ENCODE peak calls at places on chromosomes 11 and 22, in four cellular contexts. A is AG10803, E is cardiac muscle cell, P is neural progenitor cell. V is an unnamed sample.

GRCh38 chr11:108654994-108655631 is 9.8 kb upstream of the DDX10 start:
- DNase-seq in E (peak; percentile 61), P (peak; percentile 55), A (peak; percentile 67), V (peak; percentile 70)

GRCh38 chr11:131514062-131514461 is 143.6 kb downstream of the NTM start:
- DNase-seq in A (no peak), P (no peak), E (no peak), V (no peak)

GRCh38 chr11:121649798-121650197 is 197.0 kb upstream of the SORL1-AS1 start:
- DNase-seq in A (no peak), P (no peak), E (no peak), V (no peak)

GRCh38 chr11:2304156-2305139 is 2.6 kb downstream of the TSPAN32 start:
- DNase-seq in E (no peak), A (peak; percentile 17), P (no peak), V (no peak)

GRCh38 chr11:125517116-125517804 is 21.2 kb upstream of the FEZ1 start:
- DNase-seq in E (peak; percentile 25), A (peak; percentile 74), P (peak; percentile 97), V (no peak)

GRCh38 chr22:23305922-23306374 is 125.6 kb downstream of the BCR start:
- DNase-seq in E (no peak), A (peak; percentile 27), P (no peak), V (no peak)

GRCh38 chr22:30317778-30318177 is 9.0 kb downstream of the TBC1D10A start:
- DNase-seq in E (no peak), P (no peak), A (no peak), V (no peak)

GRCh38 chr11:29263971-29264682 is 752.7 kb downstream of the KCNA4 start:
- DNase-seq in E (no peak), A (peak; percentile 78), P (no peak), V (no peak)

GRCh38 chr11:69925366-69926196 is 106.4 kb upstream of the FGF3 start:
- DNase-seq in E (no peak), A (no peak), P (no peak), V (no peak)

GRCh38 chr11:12693485-12694181 is 19.4 kb downstream of the TEAD1 start:
- DNase-seq in A (peak; percentile 98), P (no peak), E (no peak), V (peak; percentile 21)

GRCh38 chr11:102436546-102436945 is 16.0 kb downstream of the TMEM123 start:
- DNase-seq in P (no peak), A (peak; percentile 93), E (no peak), V (no peak)

GRCh38 chr11:455566-456147 is 5.6 kb downstream of the PTDSS2 start:
- DNase-seq in P (no peak), E (no peak), A (no peak), V (no peak)

GRCh38 chr11:3107608-3108182 is 50.5 kb upstream of the CARS1 start:
- DNase-seq in P (no peak), A (no peak), E (no peak), V (no peak)

GRCh38 chr11:123509737-123510578 is 79.9 kb downstream of the GRAMD1B start:
- DNase-seq in E (peak; percentile 65), A (peak; percentile 55), P (peak; percentile 85), V (no peak)

GRCh38 chr22:41485033-41485432 is 16.1 kb downstream of the ACO2 start:
- DNase-seq in A (no peak), P (no peak), E (no peak), V (no peak)

GRCh38 chr11:16195659-16196058 is 160.7 kb downstream of the SOX6 start:
- DNase-seq in E (no peak), P (no peak), A (peak; percentile 88), V (no peak)

GRCh38 chr11:76824980-76825725 is 35.6 kb upstream of the ACER3 start:
- DNase-seq in E (no peak), A (peak; percentile 42), P (no peak), V (no peak)

GRCh38 chr11:1194977-1195689 is 27.7 kb upstream of the MUC5B start:
- DNase-seq in P (no peak), E (no peak), A (no peak), V (no peak)

GRCh38 chr11:70088735-70089250 is 10.7 kb downstream of the ANO1 start:
- DNase-seq in A (no peak), E (no peak), P (peak; percentile 33), V (no peak)

GRCh38 chr11:2085251-2086066 is 53.7 kb downstream of the IGF2 start:
- DNase-seq in E (no peak), P (no peak), A (no peak), V (no peak)

GRCh38 chr22:46971141-46971775 is 208.8 kb downstream of the TBC1D22A start:
- DNase-seq in A (no peak), E (peak; percentile 67), P (peak; percentile 25), V (no peak)

GRCh38 chr22:37169412-37169811 is 18.6 kb downstream of the C1QTNF6 start:
- DNase-seq in P (no peak), E (no peak), A (no peak), V (no peak)

GRCh38 chr22:37167176-37167980 is 17.7 kb upstream of the IL2RB start:
- DNase-seq in E (no peak), P (no peak), A (no peak), V (peak; percentile 7)

GRCh38 chr22:37169947-37170688 is 17.9 kb downstream of the C1QTNF6 start:
- DNase-seq in P (no peak), A (no peak), E (no peak), V (no peak)

GRCh38 chr22:37166675-37167066 is 17.0 kb upstream of the IL2RB start:
- DNase-seq in P (peak; percentile 86), A (peak; percentile 70), E (peak; percentile 84), V (peak; percentile 93)

DNA sequence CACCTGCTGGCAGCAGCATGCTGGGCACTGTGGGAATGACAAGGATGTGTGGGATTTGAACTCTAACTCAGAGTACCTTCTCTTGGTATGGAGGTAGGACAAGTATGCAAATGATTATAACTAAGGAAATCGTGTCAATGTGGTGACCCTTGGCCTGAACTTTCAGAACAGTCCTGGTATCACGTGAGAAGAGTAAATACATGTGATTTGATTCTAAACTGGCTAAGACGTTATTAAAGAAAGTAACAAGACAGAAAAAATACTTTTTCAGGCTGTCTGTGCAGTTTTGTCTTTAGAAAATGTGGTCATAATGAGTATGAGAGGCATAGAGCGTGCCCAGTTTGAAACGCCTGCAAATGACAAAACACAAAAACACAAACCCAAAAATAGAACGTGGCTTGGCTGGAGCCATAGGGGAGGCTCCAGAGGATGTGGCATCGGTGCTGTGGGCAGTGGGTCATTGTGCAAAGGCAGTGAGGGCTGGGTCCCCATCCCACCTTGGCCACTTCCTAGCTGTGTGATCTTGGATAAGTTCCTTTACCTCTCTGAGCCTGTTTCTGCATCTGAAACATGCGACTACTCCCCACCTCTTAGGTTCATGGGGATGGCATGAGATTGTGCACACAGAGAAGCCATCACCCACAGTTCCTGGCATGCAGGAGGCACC is 18.4 kb upstream of the IL2RB start:
- DNase-seq in E (no peak), A (no peak), P (no peak), V (no peak)
- TF ChIP-seq CTCF in E (no peak), A (no peak), P (no peak), V (no peak)

GRCh38 chr11:91731051-91731450 is 493.6 kb upstream of the FAT3 start:
- DNase-seq in P (no peak), E (no peak), A (no peak), V (no peak)

GRCh38 chr11:91730071-91730470 is 494.5 kb upstream of the FAT3 start:
- DNase-seq in P (peak; percentile 43), E (no peak), A (no peak), V (no peak)

GRCh38 chr11:91730620-91731019 is 494.0 kb upstream of the FAT3 start:
- DNase-seq in P (no peak), A (no peak), E (no peak), V (no peak)
- TF ChIP-seq CTCF in P (no peak), A (no peak), E (no peak), V (no peak)

DNA sequence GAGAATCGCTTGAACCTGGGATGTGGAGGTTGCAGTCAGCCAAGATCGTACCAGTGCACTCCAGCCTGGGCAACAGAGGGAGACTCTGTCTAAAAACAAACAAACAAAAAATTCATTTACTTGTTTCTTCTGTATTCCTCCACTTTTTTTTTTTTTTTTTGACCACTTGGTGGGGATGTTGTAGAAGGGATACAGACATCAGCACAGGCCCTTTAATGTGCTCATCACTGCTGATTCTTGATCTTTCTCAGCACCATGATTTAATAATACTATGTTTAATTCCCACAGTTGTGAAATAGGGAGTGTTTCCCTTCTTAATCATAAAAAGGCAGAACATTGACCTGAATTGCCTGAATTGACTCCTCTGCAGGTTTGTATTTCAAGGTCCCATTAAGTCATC is 4.5 kb downstream of the TTC9C start:
- DNase-seq in E (no peak), P (no peak), A (peak; percentile 48), V (no peak)
- TF ChIP-seq CTCF in E (no peak), P (peak; percentile 27), A (peak; percentile 32), V (peak; percentile 30)

GRCh38 chr22:45317551-45318167 is 7.9 kb downstream of the FAM118A start:
- DNase-seq in A (peak; percentile 57), P (peak; percentile 30), E (no peak), V (peak; percentile 37)
- TF ChIP-seq CTCF in A (peak; percentile 53), P (peak; percentile 39), E (peak; percentile 28), V (no peak)

V was measured in activated CD8-positive, alpha-beta T cell treated with anti-CD3 and anti-CD28 coated beads for 36 hours.